ENCODE peak calls at places on chromosomes 1 and 21, in seven cellular contexts. G, D, M, W, L, C and T are unnamed samples. For H3K36me3, the result is how much of the 10 kb centered on the place peaks cover.

GRCh38 chr1:36706416-36706815 is 223.7 kb upstream of the CSF3R start:
- DNase-seq in L (no peak), D (no peak), C (no peak), M (no peak), W (no peak), G (no peak), T (no peak)

GRCh38 chr1:230231739-230232075 is 164.7 kb downstream of the GALNT2 start:
- DNase-seq in W (no peak), L (no peak), C (no peak), G (no peak), D (peak), M (peak), T (peak)

GRCh38 chr1:21337459-21337930 is 47.2 kb upstream of the ECE1 start:
- DNase-seq in G (peak), M (no peak), L (no peak), C (no peak), D (no peak), W (no peak), T (no peak)

GRCh38 chr1:153919879-153920852 is 2.6 kb downstream of the GATAD2B start:
- DNase-seq in C (peak), W (no peak), G (peak), L (no peak), D (no peak), M (peak), T (no peak)

GRCh38 chr1:69524010-69524409 is 43.7 kb upstream of the LRRC7 start:
- DNase-seq in G (no peak), M (peak), C (no peak), L (no peak), D (no peak), W (no peak), T (no peak)

GRCh38 chr1:206476058-206476457 is 5.8 kb downstream of the IKBKE start:
- DNase-seq in W (no peak), D (no peak), G (no peak), C (no peak), M (no peak), L (no peak), T (no peak)

GRCh38 chr1:225464851-225465792 is 37.3 kb upstream of the LBR start:
- DNase-seq in M (no peak), C (peak), D (no peak), G (no peak), W (no peak), L (peak), T (no peak)

GRCh38 chr1:43366179-43366578 is 1.6 kb downstream of the ELOVL1 start:
- DNase-seq in C (peak), W (no peak), D (no peak), L (no peak), M (no peak), G (peak), T (peak)

GRCh38 chr1:27361553-27361952 is 5.2 kb downstream of the MAP3K6 start:
- DNase-seq in L (no peak), M (no peak), G (no peak), D (no peak), W (no peak), C (no peak), T (no peak)

GRCh38 chr1:205161071-205161470 is 39.3 kb upstream of the RBBP5 start:
- DNase-seq in G (no peak), L (no peak), D (no peak), M (no peak), W (no peak), C (no peak), T (no peak)

GRCh38 chr1:23461050-23461449 is 22.9 kb downstream of the ASAP3 start:
- DNase-seq in D (no peak), C (no peak), G (no peak), L (no peak), M (no peak), W (no peak), T (no peak)

GRCh38 chr1:174114106-174114505 is 45.2 kb upstream of the RABGAP1L start:
- DNase-seq in M (peak), W (no peak), L (no peak), G (no peak), D (no peak), C (no peak), T (no peak)

GRCh38 chr1:59767119-59767518 is 47.6 kb upstream of the HOOK1 start:
- DNase-seq in M (no peak), C (no peak), W (no peak), D (peak), G (no peak), L (no peak), T (no peak)

GRCh38 chr1:6460349-6461236 is 5.4 kb downstream of the TNFRSF25 start:
- DNase-seq in M (no peak), L (no peak), D (no peak), G (no peak), W (no peak), C (no peak), T (peak)

GRCh38 chr1:213852107-213852506 is 135.7 kb upstream of the PROX1 start:
- DNase-seq in W (no peak), L (no peak), M (no peak), G (no peak), C (no peak), D (no peak), T (no peak)

GRCh38 chr21:21101911-21102310 is 103.7 kb downstream of the NCAM2 start:
- DNase-seq in G (peak), D (no peak), C (peak), W (no peak), M (peak), L (peak), T (no peak)

GRCh38 chr1:16183157-16183556 is 27.3 kb upstream of the EPHA2 start:
- DNase-seq in M (peak), D (no peak), C (peak), W (no peak), L (no peak), G (no peak), T (no peak)

GRCh38 chr21:38898422-38899098 is 92.8 kb downstream of the ETS2 start:
- DNase-seq in L (no peak), G (no peak), D (no peak), W (no peak), M (no peak), C (peak), T (no peak)

GRCh38 chr1:54380285-54380882 is 25.8 kb downstream of the SSBP3 start:
- DNase-seq in W (no peak), M (no peak), G (no peak), D (no peak), L (no peak), C (no peak), T (no peak)

GRCh38 chr1:159000627-159001026 is 9.1 kb upstream of the IFI16 start:
- DNase-seq in W (no peak), D (no peak), M (peak), C (peak), G (no peak), L (peak), T (peak)

GRCh38 chr1:33393991-33394390 is 36.9 kb downstream of the PHC2 start:
- DNase-seq in D (no peak), G (no peak), L (no peak), M (no peak), C (no peak), W (no peak), T (no peak)

GRCh38 chr1:222634180-222635013 is 16.5 kb downstream of the MIA3 start:
- DNase-seq in G (peak), L (peak), W (no peak), M (peak), C (peak), D (peak), T (peak)

GRCh38 chr1:30409476-30410152 is 313.8 kb downstream of the MATN1 start:
- DNase-seq in M (no peak), W (no peak), L (no peak), G (no peak), D (no peak), C (no peak), T (peak)

GRCh38 chr1:236067854-236068454 is 3.1 kb upstream of the NID1 start:
- DNase-seq in M (peak), D (no peak), C (no peak), L (no peak), G (no peak), W (no peak), T (no peak)

GRCh38 chr1:211132681-211133392 is 1.1 kb downstream of the KCNH1 start:
- DNase-seq in D (no peak), G (no peak), L (no peak), C (no peak), M (no peak), W (no peak), T (no peak)

GRCh38 chr1:151325646-151326429 is 1.4 kb downstream of the PI4KB start:
- DNase-seq in G (peak), L (no peak), D (no peak), W (no peak), C (peak), M (peak), T (no peak)

GRCh38 chr1:229075217-229075616 is 195.7 kb upstream of the RAB4A start:
- DNase-seq in W (no peak), D (no peak), L (no peak), G (no peak), C (peak), M (no peak), T (no peak)

DNA sequence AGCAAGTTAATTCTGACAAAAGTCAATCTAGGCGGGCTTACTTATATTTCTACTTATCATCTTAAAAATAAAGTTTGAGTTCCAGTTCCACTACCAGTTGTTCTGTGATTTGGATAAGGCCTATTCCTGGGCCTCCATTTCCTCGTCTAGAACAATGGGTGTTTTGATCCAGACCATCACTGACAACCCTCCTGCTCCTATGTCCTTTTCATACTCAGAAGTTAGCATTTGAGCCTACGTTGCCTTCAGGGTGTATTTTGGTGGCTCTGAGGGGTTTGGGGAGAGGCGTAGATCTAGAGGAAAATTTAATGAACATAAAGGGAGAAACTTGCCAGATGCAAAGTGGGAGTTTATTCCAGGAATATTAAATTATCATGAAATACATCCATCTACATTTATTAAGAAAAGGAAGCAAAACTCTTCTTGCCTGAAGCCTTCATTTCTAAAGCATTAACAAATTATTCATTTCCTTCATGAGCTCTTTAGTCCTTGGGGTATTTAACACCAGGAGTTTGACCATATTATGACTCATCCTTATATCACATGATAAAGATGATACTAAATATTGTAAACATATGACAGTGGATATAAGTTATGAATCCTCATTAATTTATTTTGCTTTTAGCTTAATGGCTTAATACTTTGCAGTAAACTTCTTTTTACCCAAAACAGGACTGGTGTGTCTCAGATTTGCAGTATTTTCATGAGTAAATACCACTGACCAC is 47.2 kb upstream of the SYT14 start:
- DNase-seq in M (peak), D (no peak), C (peak), W (no peak), G (no peak), L (no peak), T (no peak)
- H3K36me3 ChIP-seq in M (under half), D (under half), C (under half), W (under half), G (under half), L (under half), T (under half)

DNA sequence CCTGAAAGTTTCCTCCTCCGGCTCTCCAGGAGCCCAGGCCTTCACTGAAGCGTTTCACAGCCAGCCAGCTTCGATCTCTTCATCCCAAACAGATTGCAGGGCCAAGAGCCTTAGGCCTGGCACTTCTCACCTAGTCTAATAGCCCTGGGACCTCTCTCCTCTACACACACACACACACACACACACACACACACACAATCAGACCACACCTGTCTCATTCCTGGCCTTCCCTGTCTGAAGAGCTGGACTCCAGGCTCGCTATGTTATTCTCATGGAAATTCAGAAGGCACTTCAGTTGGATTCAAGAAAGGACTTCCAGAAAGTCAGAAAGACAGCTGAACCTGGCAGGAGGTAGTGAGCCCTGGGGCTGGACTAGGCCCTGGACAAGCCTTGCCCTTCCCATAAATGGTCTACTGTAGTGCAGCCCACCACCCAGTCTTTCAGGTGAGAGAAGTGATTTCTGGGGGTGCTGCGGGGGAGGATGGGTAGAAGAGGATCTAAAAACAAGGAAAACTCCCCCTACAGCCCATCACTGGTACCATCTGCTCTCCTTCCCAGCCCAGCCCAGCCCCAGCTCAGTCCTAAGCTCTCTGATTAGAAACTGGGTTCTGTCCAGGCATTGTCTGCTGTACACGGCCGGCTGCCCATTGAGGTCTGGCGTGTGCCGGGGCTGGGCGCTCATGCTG is 2.7 kb downstream of the KIF21B start:
- DNase-seq in M (no peak), G (peak), W (no peak), D (no peak), C (peak), L (no peak), T (peak)
- H3K4me3 ChIP-seq in M (no peak), G (no peak), W (peak), D (no peak), C (no peak), L (no peak), T (no peak)

DNA sequence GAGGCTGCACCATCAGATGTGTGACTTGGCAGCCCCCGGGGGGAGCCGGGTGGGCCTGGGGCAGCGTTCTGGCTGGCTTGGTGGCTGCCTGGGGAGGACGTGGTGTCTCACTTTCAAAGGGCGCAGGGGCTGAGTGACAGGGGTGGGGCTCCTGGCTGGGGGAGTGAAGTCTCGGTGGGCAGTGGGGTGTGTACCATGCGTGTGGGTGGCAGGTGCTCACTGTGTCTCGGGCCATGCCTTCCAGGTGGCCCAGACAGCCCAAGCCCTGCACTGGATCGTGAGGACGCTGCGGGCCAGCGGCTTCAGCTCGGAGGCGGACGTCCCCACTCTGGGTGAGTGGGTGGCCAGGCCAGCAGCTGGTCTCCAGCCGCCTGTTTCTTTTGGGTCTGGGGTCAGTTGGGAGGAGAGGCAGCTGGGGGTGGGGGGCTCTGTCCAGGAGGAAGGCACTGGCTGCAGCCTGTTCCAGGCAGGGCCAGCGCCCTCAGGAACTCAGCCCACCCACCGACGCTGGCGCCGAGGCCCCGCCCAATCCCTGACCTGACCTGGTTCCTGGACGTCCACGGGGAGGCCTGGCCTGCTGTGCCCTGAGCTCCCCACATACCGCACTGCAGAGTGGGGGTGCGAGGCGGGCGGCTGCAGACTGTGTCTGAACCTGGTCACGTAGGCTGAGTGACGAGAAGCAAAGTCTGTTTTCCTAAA is 30.6 kb upstream of the LRRC3 start:
- DNase-seq in L (no peak), C (no peak), W (no peak), G (no peak), M (no peak), D (no peak), T (no peak)
- H3K9ac ChIP-seq in L (peak), C (peak), W (no peak), G (no peak), M (no peak), D (no peak), T (no peak)

DNA sequence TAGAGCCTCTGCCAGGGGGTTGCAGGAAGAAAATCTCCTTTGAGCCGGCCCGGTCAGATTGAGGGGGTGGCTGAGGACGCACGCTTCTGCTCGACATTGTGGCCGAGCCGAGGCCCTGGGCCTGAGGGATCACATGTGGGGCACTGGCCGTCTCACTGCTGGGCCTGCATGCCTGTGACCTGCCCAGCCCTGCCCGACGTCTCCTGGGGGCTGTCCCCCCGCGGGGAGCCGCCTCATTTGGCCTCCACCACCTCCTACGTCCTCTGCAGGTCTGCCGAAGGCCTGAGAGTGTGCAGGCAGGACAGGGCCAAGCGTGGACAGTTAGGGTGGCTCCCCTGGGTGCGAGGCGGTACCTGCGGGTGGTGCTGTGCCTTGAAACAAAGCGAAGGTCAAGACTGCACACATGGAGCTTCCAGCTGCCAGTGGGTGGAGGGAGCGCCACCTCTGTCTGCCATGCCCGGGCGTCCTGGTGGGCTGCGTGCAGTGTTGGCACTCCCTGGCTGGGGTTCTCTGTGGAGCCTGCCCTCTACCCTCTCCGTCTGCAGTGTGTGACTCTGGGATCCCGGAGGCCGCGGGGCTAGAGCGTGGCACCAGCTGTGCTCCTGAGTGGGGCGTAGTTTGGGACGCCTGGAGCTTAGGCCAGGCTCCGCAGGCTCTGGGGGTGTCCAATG is 51.7 kb downstream of the PCNT start:
- DNase-seq in C (no peak), G (no peak), D (no peak), L (no peak), W (no peak), M (no peak), T (no peak)
- H3K36me3 ChIP-seq in C (under half), G (half or more), D (under half), L (half or more), W (under half), M (under half), T (under half)